ENCODE peak calls at places on chromosomes 4 and X, in ten cellular contexts. Z, B, N, V, L, Q, A, H, X and D are unnamed samples.

GRCh38 chr4:10783351-10783750 is 98.8 kb upstream of the CLNK start:
- DNase-seq in Z (no peak), B (no peak), N (no peak), V (no peak), L (no peak), Q (peak), A (no peak), H (no peak), X (no peak), D (no peak)

GRCh38 chr4:182126567-182126966 is 116.6 kb upstream of the TENM3 start:
- DNase-seq in Z (no peak), B (no peak), N (no peak), V (no peak), L (no peak), Q (no peak), A (no peak), H (no peak), X (no peak), D (no peak)

GRCh38 chrX:39957816-39958561 is 139.8 kb downstream of the BCOR start:
- DNase-seq in Z (no peak), B (no peak), N (no peak), V (no peak), L (no peak), Q (peak), A (no peak), H (no peak), X (no peak), D (no peak)

GRCh38 chr4:127249767-127250108 is 383.0 kb upstream of the INTU start:
- DNase-seq in Z (no peak), B (no peak), N (no peak), V (no peak), L (no peak), Q (no peak), A (no peak), H (no peak), X (no peak), D (no peak)

GRCh38 chr4:26048378-26048882 is 134.4 kb downstream of the SMIM20 start:
- DNase-seq in Z (no peak), B (no peak), N (no peak), V (no peak), L (no peak), Q (peak), A (no peak), H (no peak), X (no peak), D (no peak)

GRCh38 chrX:130770615-130771014 is 132.4 kb downstream of the ENOX2 start:
- DNase-seq in Z (no peak), B (no peak), N (no peak), V (no peak), L (no peak), Q (peak), A (no peak), H (no peak), X (no peak), D (no peak)

GRCh38 chr4:25065901-25066610 is 35.3 kb upstream of the LGI2 start:
- DNase-seq in Z (no peak), B (no peak), N (peak), V (no peak), L (no peak), Q (no peak), A (no peak), H (no peak), X (no peak), D (no peak)

GRCh38 chr4:170030121-170030520 is 3.9 kb upstream of the MFAP3L start:
- DNase-seq in Z (no peak), B (no peak), N (no peak), V (no peak), L (no peak), Q (no peak), A (no peak), H (no peak), X (no peak), D (no peak)

GRCh38 chr4:119785963-119786362 is 157.4 kb upstream of the PDE5A start:
- DNase-seq in Z (no peak), B (no peak), N (no peak), V (no peak), L (no peak), Q (no peak), A (no peak), H (no peak), X (no peak), D (no peak)

GRCh38 chrX:11040405-11040804 is 70.7 kb upstream of the HCCS start:
- DNase-seq in Z (no peak), B (no peak), N (no peak), V (no peak), L (no peak), Q (no peak), A (no peak), H (no peak), X (no peak), D (no peak)

GRCh38 chr4:123741906-123742305 is 345.3 kb downstream of the SPRY1 start:
- DNase-seq in Z (no peak), B (no peak), N (no peak), V (no peak), L (no peak), Q (no peak), A (no peak), H (no peak), X (no peak), D (no peak)

GRCh38 chr4:26522478-26522877 is 32.2 kb upstream of the CCKAR start:
- DNase-seq in Z (no peak), B (no peak), N (no peak), V (no peak), L (no peak), Q (no peak), A (no peak), H (no peak), X (no peak), D (no peak)

GRCh38 chrX:106927700-106928099 is 7.5 kb downstream of the CLDN2 start:
- DNase-seq in Z (no peak), B (no peak), N (no peak), V (no peak), L (no peak), Q (no peak), A (no peak), H (no peak), X (no peak), D (no peak)

GRCh38 chrX:10071451-10072163 is 85.2 kb upstream of the CLCN4 start:
- DNase-seq in Z (no peak), B (no peak), N (no peak), V (no peak), L (no peak), Q (no peak), A (no peak), H (peak), X (no peak), D (no peak)

GRCh38 chr4:38499101-38499500 is 164.9 kb upstream of the KLF3 start:
- DNase-seq in Z (no peak), B (no peak), N (no peak), V (no peak), L (no peak), Q (no peak), A (no peak), H (no peak), X (no peak), D (no peak)

GRCh38 chrX:153454901-153455550 is 9.2 kb upstream of the TREX2 start:
- DNase-seq in Z (no peak), B (no peak), N (no peak), V (no peak), L (no peak), Q (no peak), A (no peak), H (no peak), X (no peak), D (no peak)

GRCh38 chrX:54306379-54306778 is 51.5 kb downstream of the WNK3 start:
- DNase-seq in Z (no peak), B (no peak), N (no peak), V (no peak), L (no peak), Q (no peak), A (no peak), H (no peak), X (no peak), D (no peak)

GRCh38 chrX:134603806-134604700 is 54.2 kb downstream of the PLAC1 start:
- DNase-seq in Z (no peak), B (no peak), N (no peak), V (no peak), L (no peak), Q (peak), A (no peak), H (no peak), X (no peak), D (no peak)

GRCh38 chr4:139470295-139470694 is 16.4 kb downstream of the RAB33B start:
- DNase-seq in Z (no peak), B (no peak), N (no peak), V (no peak), L (no peak), Q (no peak), A (no peak), H (no peak), X (no peak), D (no peak)

GRCh38 chr4:36283912-36284465 is 2.6 kb downstream of the DTHD1 start:
- DNase-seq in Z (no peak), B (no peak), N (no peak), V (no peak), L (no peak), Q (no peak), A (no peak), H (no peak), X (no peak), D (no peak)

GRCh38 chr4:1451752-1452122 is 45.5 kb upstream of the NKX1-1 start:
- DNase-seq in Z (no peak), B (no peak), N (no peak), V (no peak), L (no peak), Q (no peak), A (no peak), H (no peak), X (no peak), D (no peak)

GRCh38 chr4:148634476-148634875 is 192.3 kb upstream of the NR3C2 start:
- DNase-seq in Z (no peak), B (no peak), N (no peak), V (no peak), L (no peak), Q (peak), A (no peak), H (no peak), X (no peak), D (no peak)

GRCh38 chrX:12798601-12799000 is 7.4 kb downstream of the PRPS2 start:
- DNase-seq in Z (no peak), B (no peak), N (no peak), V (no peak), L (no peak), Q (no peak), A (no peak), H (no peak), X (no peak), D (no peak)

GRCh38 chr4:77043507-77044131 is 32.2 kb downstream of the CCNI start:
- DNase-seq in Z (no peak), B (no peak), N (no peak), V (no peak), L (no peak), Q (no peak), A (no peak), H (no peak), X (no peak), D (no peak)

GRCh38 chr4:74166135-74166534 is 8.2 kb downstream of the MTHFD2L start:
- DNase-seq in Z (no peak), B (no peak), N (no peak), V (no peak), L (no peak), Q (no peak), A (no peak), H (no peak), X (no peak), D (no peak)

GRCh38 chrX:134246282-134246681 is 9.3 kb downstream of the CCDC160 start:
- DNase-seq in Z (no peak), B (no peak), N (no peak), V (no peak), L (no peak), Q (no peak), A (no peak), H (no peak), X (no peak), D (no peak)

GRCh38 chr4:139453041-139453370 is 915 bp upstream of the RAB33B start:
- DNase-seq in Z (peak), B (no peak), N (no peak), V (no peak), L (no peak), Q (peak), A (no peak), H (peak), X (peak), D (peak)

GRCh38 chrX:74585766-74586165 is 28.7 kb downstream of the RLIM start:
- DNase-seq in Z (no peak), B (no peak), N (no peak), V (no peak), L (no peak), Q (no peak), A (no peak), H (no peak), X (no peak), D (no peak)

GRCh38 chr4:126595643-126596042 is 1037.1 kb upstream of the INTU start:
- DNase-seq in Z (no peak), B (no peak), N (no peak), V (no peak), L (no peak), Q (no peak), A (no peak), H (no peak), X (no peak), D (no peak)

GRCh38 chr4:34094114-34094513 is 2150.2 kb downstream of the ARAP2 start:
- DNase-seq in Z (no peak), B (no peak), N (no peak), V (no peak), L (no peak), Q (no peak), A (no peak), H (no peak), X (no peak), D (no peak)

GRCh38 chrX:131187234-131187633 is 101.9 kb downstream of the IGSF1 start:
- DNase-seq in Z (no peak), B (no peak), N (no peak), V (no peak), L (no peak), Q (no peak), A (no peak), H (no peak), X (no peak), D (no peak)

GRCh38 chr4:25838526-25838925 is 24.3 kb downstream of the SEL1L3 start:
- DNase-seq in Z (no peak), B (no peak), N (no peak), V (no peak), L (no peak), Q (no peak), A (no peak), H (no peak), X (no peak), D (no peak)

GRCh38 chrX:47722260-47722659 is 63.3 kb upstream of the UXT start:
- DNase-seq in Z (no peak), B (no peak), N (no peak), V (no peak), L (no peak), Q (no peak), A (no peak), H (no peak), X (no peak), D (no peak)

GRCh38 chr4:43339435-43339834 is 446.9 kb downstream of the GRXCR1 start:
- DNase-seq in Z (no peak), B (no peak), N (no peak), V (no peak), L (no peak), Q (peak), A (no peak), H (no peak), X (no peak), D (no peak)

GRCh38 chr4:78749972-78750727 is 26.0 kb upstream of the BMP2K start:
- DNase-seq in Z (no peak), B (no peak), N (no peak), V (no peak), L (no peak), Q (no peak), A (no peak), H (no peak), X (no peak), D (peak)

GRCh38 chrX:129497146-129497805 is 26.0 kb downstream of the SMARCA1 start:
- DNase-seq in Z (no peak), B (no peak), N (no peak), V (no peak), L (no peak), Q (no peak), A (no peak), H (no peak), X (no peak), D (no peak)

GRCh38 chr4:67584496-67584895 is 26.0 kb downstream of the STAP1 start:
- DNase-seq in Z (no peak), B (no peak), N (no peak), V (no peak), L (no peak), Q (no peak), A (no peak), H (no peak), X (no peak), D (no peak)